ENCODE peak calls at places on chromosomes 11 and 22, in seven cellular contexts. K is activated CD4-positive, alpha-beta T cell treated with anti-CD3 and anti-CD28 coated beads, Interleukin-2, amount 10 ng/mL, durations not matched to agents 7 days and 5 days; T is ELR; J is H54; O is adipocyte; F is NCI-H2081; B is GM23248. Y is an unnamed sample.

GRCh38 chr11:88102595-88102929 is 72.7 kb downstream of the RAB38 start:
- DNase-seq in K (no peak), T (no peak), J (no peak), O (peak; percentile 31), F (no peak), B (peak; percentile 61), Y (no peak)

GRCh38 chr22:39873963-39874362 is 19.6 kb downstream of the ENTHD1 start:
- DNase-seq in K (no peak), T (no peak), J (no peak), O (no peak), F (no peak), B (no peak), Y (no peak)

GRCh38 chr11:30825723-30826122 is 239.6 kb upstream of the MPPED2 start:
- DNase-seq in K (no peak), T (no peak), J (no peak), O (no peak), F (no peak), B (no peak), Y (no peak)

GRCh38 chr11:35602160-35602793 is 16.0 kb upstream of the FJX1 start:
- DNase-seq in K (no peak), T (no peak), J (no peak), O (no peak), F (no peak), B (no peak), Y (no peak)

GRCh38 chr11:96147913-96148312 is 195.1 kb downstream of the MAML2 start:
- DNase-seq in K (no peak), T (no peak), J (no peak), O (no peak), F (no peak), B (no peak), Y (no peak)

GRCh38 chr11:2482745-2483144 is 37.9 kb downstream of the KCNQ1 start:
- DNase-seq in K (no peak), T (no peak), J (no peak), O (no peak), F (no peak), B (no peak), Y (no peak)

GRCh38 chr11:61589961-61590360 is 9.1 kb upstream of the SYT7 start:
- DNase-seq in K (no peak), T (no peak), J (no peak), O (no peak), F (no peak), B (no peak), Y (no peak)

GRCh38 chr11:72015511-72016061 is 16.9 kb downstream of the IL18BP start:
- DNase-seq in K (no peak), T (peak; percentile 48), J (no peak), O (no peak), F (no peak), B (peak; percentile 40), Y (no peak)

GRCh38 chr11:33892906-33893594 is 1.2 kb upstream of the LMO2 start:
- DNase-seq in K (no peak), T (no peak), J (no peak), O (no peak), F (no peak), B (peak; percentile 11), Y (no peak)

GRCh38 chr22:42001706-42002105 is 3.1 kb downstream of the WBP2NL start:
- DNase-seq in K (no peak), T (no peak), J (no peak), O (no peak), F (no peak), B (no peak), Y (no peak)

GRCh38 chr11:59801981-59802638 is 8.5 kb downstream of the MRPL16 start:
- DNase-seq in K (no peak), T (peak; percentile 46), J (no peak), O (no peak), F (no peak), B (peak; percentile 62), Y (no peak)

GRCh38 chr11:70567680-70568503 is 169.6 kb downstream of the CTTN start:
- DNase-seq in K (no peak), T (peak; percentile 10), J (peak; percentile 57), O (peak; percentile 60), F (no peak), B (peak; percentile 77), Y (no peak)